ENCODE peak calls at places on chromosomes 6 and 20, in six cellular contexts. One of them, this sample, is unnamed. For H3K36me3, the result is how much of the 10 kb centered on the place peaks cover.

GRCh38 chr20:37379967-37380828 is 34.3 kb downstream of the SRC start:
- DNase-seq in kidney epithelial cell: no peak
- DNase-seq in esophagus muscularis mucosa: no peak
- DNase-seq in Panc1: no peak
- DNase-seq in fibroblast of lung: no peak
- DNase-seq in tibial artery: no peak
- DNase-seq in this sample: no peak

GRCh38 chr6:63174173-63174572 is 37.1 kb upstream of the FKBP1C start:
- DNase-seq in esophagus muscularis mucosa: no peak
- DNase-seq in tibial artery: no peak
- DNase-seq in kidney epithelial cell: no peak
- DNase-seq in Panc1: no peak
- DNase-seq in fibroblast of lung: no peak
- DNase-seq in this sample: no peak

GRCh38 chr6:70790483-70790882 is 122.8 kb downstream of the SMAP1 start:
- DNase-seq in fibroblast of lung: no peak
- DNase-seq in kidney epithelial cell: no peak
- DNase-seq in Panc1: no peak
- DNase-seq in esophagus muscularis mucosa: no peak
- DNase-seq in tibial artery: no peak
- DNase-seq in this sample: peak

GRCh38 chr6:159716247-159717086 is 10.8 kb upstream of the WTAP start:
- DNase-seq in fibroblast of lung: peak
- DNase-seq in tibial artery: peak
- DNase-seq in kidney epithelial cell: peak
- DNase-seq in Panc1: no peak
- DNase-seq in esophagus muscularis mucosa: peak
- DNase-seq in this sample: peak

GRCh38 chr6:797479-798077 is 104.6 kb upstream of the EXOC2 start:
- DNase-seq in fibroblast of lung: peak
- DNase-seq in Panc1: peak
- DNase-seq in kidney epithelial cell: no peak
- DNase-seq in tibial artery: no peak
- DNase-seq in esophagus muscularis mucosa: peak
- DNase-seq in this sample: no peak

GRCh38 chr20:62489186-62489939 is 13.6 kb upstream of the GATA5 start:
- DNase-seq in kidney epithelial cell: peak
- DNase-seq in esophagus muscularis mucosa: no peak
- DNase-seq in fibroblast of lung: no peak
- DNase-seq in Panc1: no peak
- DNase-seq in tibial artery: no peak
- DNase-seq in this sample: no peak

GRCh38 chr6:3442444-3443220 is 14.2 kb downstream of the SLC22A23 start:
- DNase-seq in kidney epithelial cell: peak
- DNase-seq in Panc1: no peak
- DNase-seq in esophagus muscularis mucosa: no peak
- DNase-seq in fibroblast of lung: peak
- DNase-seq in tibial artery: no peak
- DNase-seq in this sample: no peak

GRCh38 chr6:82144007-82144851 is 103.3 kb downstream of the IBTK start:
- DNase-seq in Panc1: peak
- DNase-seq in esophagus muscularis mucosa: no peak
- DNase-seq in tibial artery: peak
- DNase-seq in fibroblast of lung: peak
- DNase-seq in kidney epithelial cell: peak
- DNase-seq in this sample: peak

GRCh38 chr6:95596021-95596420 is 18.7 kb downstream of the MANEA start:
- DNase-seq in Panc1: no peak
- DNase-seq in tibial artery: no peak
- DNase-seq in esophagus muscularis mucosa: no peak
- DNase-seq in kidney epithelial cell: no peak
- DNase-seq in fibroblast of lung: no peak
- DNase-seq in this sample: no peak

GRCh38 chr6:6918216-6918983 is 189.4 kb upstream of the RREB1 start:
- DNase-seq in tibial artery: no peak
- DNase-seq in kidney epithelial cell: peak
- DNase-seq in Panc1: no peak
- DNase-seq in esophagus muscularis mucosa: no peak
- DNase-seq in fibroblast of lung: peak
- DNase-seq in this sample: no peak

GRCh38 chr6:26312096-26312463 is 52.9 kb upstream of the BTN3A2 start:
- DNase-seq in esophagus muscularis mucosa: no peak
- DNase-seq in Panc1: no peak
- DNase-seq in kidney epithelial cell: no peak
- DNase-seq in fibroblast of lung: no peak
- DNase-seq in tibial artery: no peak
- DNase-seq in this sample: no peak

GRCh38 chr6:21738180-21739094 is 144.9 kb downstream of the SOX4 start:
- DNase-seq in tibial artery: no peak
- DNase-seq in fibroblast of lung: no peak
- DNase-seq in kidney epithelial cell: no peak
- DNase-seq in esophagus muscularis mucosa: peak
- DNase-seq in Panc1: no peak
- DNase-seq in this sample: no peak

GRCh38 chr20:13784271-13784892 is 337 bp downstream of the ESF1 start:
- DNase-seq in fibroblast of lung: no peak
- DNase-seq in kidney epithelial cell: no peak
- DNase-seq in esophagus muscularis mucosa: no peak
- DNase-seq in Panc1: no peak
- DNase-seq in tibial artery: no peak
- DNase-seq in this sample: no peak

GRCh38 chr6:6631526-6632276 is 43.2 kb downstream of the LY86 start:
- DNase-seq in tibial artery: no peak
- DNase-seq in kidney epithelial cell: no peak
- DNase-seq in esophagus muscularis mucosa: no peak
- DNase-seq in fibroblast of lung: peak
- DNase-seq in Panc1: no peak
- DNase-seq in this sample: peak

GRCh38 chr6:36873612-36874011 is 991 bp downstream of the PPIL1 start:
- DNase-seq in esophagus muscularis mucosa: no peak
- DNase-seq in Panc1: no peak
- DNase-seq in fibroblast of lung: no peak
- DNase-seq in kidney epithelial cell: no peak
- DNase-seq in tibial artery: no peak
- DNase-seq in this sample: no peak

GRCh38 chr6:69027861-69028260 is 392.8 kb downstream of the ADGRB3 start:
- DNase-seq in esophagus muscularis mucosa: no peak
- DNase-seq in Panc1: no peak
- DNase-seq in fibroblast of lung: no peak
- DNase-seq in tibial artery: no peak
- DNase-seq in kidney epithelial cell: no peak
- DNase-seq in this sample: peak

GRCh38 chr6:88365230-88365629 is 199.1 kb upstream of the CNR1 start:
- DNase-seq in tibial artery: no peak
- DNase-seq in fibroblast of lung: no peak
- DNase-seq in Panc1: no peak
- DNase-seq in kidney epithelial cell: no peak
- DNase-seq in esophagus muscularis mucosa: no peak
- DNase-seq in this sample: no peak

GRCh38 chr20:44800398-44801046 is 9.8 kb downstream of the RIMS4 start:
- DNase-seq in Panc1: no peak
- DNase-seq in esophagus muscularis mucosa: no peak
- DNase-seq in kidney epithelial cell: no peak
- DNase-seq in fibroblast of lung: no peak
- DNase-seq in tibial artery: no peak
- DNase-seq in this sample: no peak

GRCh38 chr6:73691512-73691911 is 4.5 kb upstream of the CD109 start:
- DNase-seq in Panc1: no peak
- DNase-seq in tibial artery: no peak
- DNase-seq in fibroblast of lung: no peak
- DNase-seq in kidney epithelial cell: peak
- DNase-seq in esophagus muscularis mucosa: no peak
- DNase-seq in this sample: no peak

GRCh38 chr6:53734473-53735299 is 60.1 kb upstream of the LRRC1 start:
- DNase-seq in kidney epithelial cell: peak
- DNase-seq in Panc1: peak
- DNase-seq in fibroblast of lung: peak
- DNase-seq in esophagus muscularis mucosa: peak
- DNase-seq in tibial artery: no peak
- DNase-seq in this sample: peak

GRCh38 chr6:3351105-3351676 is 92.4 kb downstream of the PSMG4 start:
- DNase-seq in Panc1: no peak
- DNase-seq in tibial artery: no peak
- DNase-seq in fibroblast of lung: no peak
- DNase-seq in kidney epithelial cell: no peak
- DNase-seq in esophagus muscularis mucosa: no peak
- DNase-seq in this sample: no peak

GRCh38 chr6:12937971-12938370 is 221.4 kb downstream of the PHACTR1 start:
- DNase-seq in esophagus muscularis mucosa: no peak
- DNase-seq in tibial artery: no peak
- DNase-seq in fibroblast of lung: no peak
- DNase-seq in kidney epithelial cell: no peak
- DNase-seq in Panc1: no peak
- DNase-seq in this sample: no peak

GRCh38 chr20:24059174-24059573 is 70.6 kb upstream of the GGTLC1 start:
- DNase-seq in fibroblast of lung: no peak
- DNase-seq in kidney epithelial cell: no peak
- DNase-seq in tibial artery: no peak
- DNase-seq in Panc1: no peak
- DNase-seq in esophagus muscularis mucosa: peak
- DNase-seq in this sample: no peak

GRCh38 chr6:2529217-2529719 is 221.5 kb downstream of the MYLK4 start:
- DNase-seq in tibial artery: no peak
- DNase-seq in kidney epithelial cell: no peak
- DNase-seq in Panc1: no peak
- DNase-seq in fibroblast of lung: no peak
- DNase-seq in esophagus muscularis mucosa: no peak
- DNase-seq in this sample: no peak

GRCh38 chr6:10756085-10756484 is 8.5 kb downstream of the TMEM14B start:
- DNase-seq in Panc1: no peak
- DNase-seq in tibial artery: no peak
- DNase-seq in kidney epithelial cell: no peak
- DNase-seq in esophagus muscularis mucosa: no peak
- DNase-seq in fibroblast of lung: no peak
- DNase-seq in this sample: no peak

GRCh38 chr6:151391471-151392428 is at the start of gene ZBTB2:
- DNase-seq in esophagus muscularis mucosa: no peak
- DNase-seq in kidney epithelial cell: no peak
- DNase-seq in tibial artery: peak
- DNase-seq in Panc1: no peak
- DNase-seq in fibroblast of lung: peak
- DNase-seq in this sample: peak

GRCh38 chr20:49791165-49791564 is 21.5 kb upstream of the SLC9A8 start:
- DNase-seq in fibroblast of lung: no peak
- DNase-seq in Panc1: no peak
- DNase-seq in kidney epithelial cell: no peak
- DNase-seq in esophagus muscularis mucosa: no peak
- DNase-seq in tibial artery: no peak
- DNase-seq in this sample: no peak

GRCh38 chr6:157045831-157046454 is 268.8 kb downstream of the ARID1B start:
- DNase-seq in tibial artery: no peak
- DNase-seq in fibroblast of lung: peak
- DNase-seq in esophagus muscularis mucosa: no peak
- DNase-seq in Panc1: no peak
- DNase-seq in kidney epithelial cell: no peak
- DNase-seq in this sample: no peak

GRCh38 chr6:110951986-110952794 is 6.3 kb upstream of the GTF3C6 start:
- DNase-seq in Panc1: peak
- DNase-seq in fibroblast of lung: peak
- DNase-seq in kidney epithelial cell: peak
- DNase-seq in esophagus muscularis mucosa: no peak
- DNase-seq in tibial artery: no peak
- DNase-seq in this sample: no peak

GRCh38 chr6:79544939-79545450 is 7.8 kb upstream of the LCA5 start:
- DNase-seq in Panc1: peak
- DNase-seq in fibroblast of lung: peak
- DNase-seq in kidney epithelial cell: peak
- DNase-seq in tibial artery: peak
- DNase-seq in esophagus muscularis mucosa: peak
- DNase-seq in this sample: peak
- H3K4me3 ChIP-seq in Panc1: peak
- H3K4me3 ChIP-seq in fibroblast of lung: no peak
- H3K4me3 ChIP-seq in kidney epithelial cell: no peak
- H3K4me3 ChIP-seq in tibial artery: peak
- H3K4me3 ChIP-seq in esophagus muscularis mucosa: peak
- H3K4me3 ChIP-seq in this sample: peak

GRCh38 chr6:129251669-129252376 is 368.9 kb downstream of the LAMA2 start:
- DNase-seq in kidney epithelial cell: peak
- DNase-seq in tibial artery: no peak
- DNase-seq in Panc1: peak
- DNase-seq in fibroblast of lung: peak
- DNase-seq in esophagus muscularis mucosa: no peak
- DNase-seq in this sample: peak
- TF ChIP-seq CTCF in kidney epithelial cell: peak
- TF ChIP-seq CTCF in tibial artery: peak
- TF ChIP-seq CTCF in Panc1: peak
- TF ChIP-seq CTCF in fibroblast of lung: peak
- TF ChIP-seq CTCF in esophagus muscularis mucosa: peak
- TF ChIP-seq CTCF in this sample: peak

GRCh38 chr6:30311101-30311500 is 15.6 kb upstream of the TRIM39 start:
- DNase-seq in tibial artery: no peak
- DNase-seq in kidney epithelial cell: no peak
- DNase-seq in fibroblast of lung: no peak
- DNase-seq in Panc1: no peak
- DNase-seq in esophagus muscularis mucosa: no peak
- DNase-seq in this sample: no peak
- H3K36me3 ChIP-seq in tibial artery: under half
- H3K36me3 ChIP-seq in kidney epithelial cell: under half
- H3K36me3 ChIP-seq in fibroblast of lung: under half
- H3K36me3 ChIP-seq in Panc1: under half
- H3K36me3 ChIP-seq in esophagus muscularis mucosa: under half
- H3K36me3 ChIP-seq in this sample: under half

DNA sequence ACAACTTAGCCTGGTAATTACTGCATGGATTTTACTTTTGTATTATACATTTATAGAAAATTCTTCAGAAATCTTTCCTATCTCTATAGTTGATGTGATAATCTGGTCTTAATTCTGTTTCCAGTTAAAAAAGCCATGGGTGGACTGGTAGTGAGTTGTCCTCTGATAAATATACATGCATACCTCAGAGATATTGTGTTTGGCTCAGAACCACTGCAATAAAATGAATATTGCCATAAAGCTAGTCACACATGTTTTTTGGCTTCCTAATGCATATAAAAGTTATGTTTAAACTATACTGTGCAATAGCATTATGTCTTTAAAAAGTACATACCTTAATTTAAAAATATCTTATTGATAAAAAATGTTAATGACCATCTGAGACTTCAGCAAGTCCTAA is 708.6 kb upstream of the MARCKS start:
- DNase-seq in tibial artery: no peak
- DNase-seq in kidney epithelial cell: no peak
- DNase-seq in Panc1: no peak
- DNase-seq in esophagus muscularis mucosa: no peak
- DNase-seq in fibroblast of lung: peak
- DNase-seq in this sample: no peak
- H3K4me3 ChIP-seq in tibial artery: no peak
- H3K4me3 ChIP-seq in kidney epithelial cell: no peak
- H3K4me3 ChIP-seq in Panc1: no peak
- H3K4me3 ChIP-seq in esophagus muscularis mucosa: no peak
- H3K4me3 ChIP-seq in fibroblast of lung: no peak
- H3K4me3 ChIP-seq in this sample: no peak